ENCODE peak calls at places on chromosomes 13 and 19, in seven cellular contexts. One of them, this sample, is unnamed.

GRCh38 chr19:18846862-18847515 is 15.2 kb downstream of the UPF1 start:
- DNase-seq in WERI-Rb-1: peak; percentile 75
- DNase-seq in upper lobe of right lung: peak; percentile 88
- DNase-seq in AG04449: no peak
- DNase-seq in brain microvascular endothelial cell: peak; percentile 54
- DNase-seq in GM23338: peak; percentile 92
- DNase-seq in tibial artery: peak; percentile 82
- DNase-seq in this sample: no peak

GRCh38 chr13:48431431-48431830 is 18.5 kb upstream of the LPAR6 start:
- DNase-seq in GM23338: no peak
- DNase-seq in AG04449: no peak
- DNase-seq in brain microvascular endothelial cell: no peak
- DNase-seq in tibial artery: no peak
- DNase-seq in upper lobe of right lung: no peak
- DNase-seq in WERI-Rb-1: no peak
- DNase-seq in this sample: no peak

GRCh38 chr13:67390462-67391093 is 160.4 kb upstream of the PCDH9 start:
- DNase-seq in AG04449: no peak
- DNase-seq in GM23338: no peak
- DNase-seq in brain microvascular endothelial cell: peak; percentile 65
- DNase-seq in WERI-Rb-1: no peak
- DNase-seq in tibial artery: no peak
- DNase-seq in upper lobe of right lung: no peak
- DNase-seq in this sample: peak; percentile 19

GRCh38 chr19:18328340-18329034 is 5.6 kb upstream of the LSM4 start:
- DNase-seq in brain microvascular endothelial cell: peak; percentile 96
- DNase-seq in WERI-Rb-1: peak; percentile 95
- DNase-seq in upper lobe of right lung: peak; percentile 83
- DNase-seq in AG04449: peak; percentile 87
- DNase-seq in GM23338: peak; percentile 98
- DNase-seq in tibial artery: peak; percentile 99
- DNase-seq in this sample: peak; percentile 92

GRCh38 chr13:27857271-27857670 is 62.5 kb upstream of the PDX1 start:
- DNase-seq in AG04449: no peak
- DNase-seq in brain microvascular endothelial cell: no peak
- DNase-seq in upper lobe of right lung: no peak
- DNase-seq in WERI-Rb-1: no peak
- DNase-seq in GM23338: peak; percentile 32
- DNase-seq in tibial artery: no peak
- DNase-seq in this sample: no peak

GRCh38 chr19:19656451-19657396 is 6.8 kb downstream of the ATP13A1 start:
- DNase-seq in GM23338: no peak
- DNase-seq in upper lobe of right lung: no peak
- DNase-seq in brain microvascular endothelial cell: no peak
- DNase-seq in WERI-Rb-1: no peak
- DNase-seq in tibial artery: no peak
- DNase-seq in AG04449: no peak
- DNase-seq in this sample: no peak

GRCh38 chr13:48194392-48194754 is 38.6 kb upstream of the ITM2B start:
- DNase-seq in AG04449: no peak
- DNase-seq in GM23338: no peak
- DNase-seq in upper lobe of right lung: no peak
- DNase-seq in brain microvascular endothelial cell: peak; percentile 12
- DNase-seq in WERI-Rb-1: no peak
- DNase-seq in tibial artery: no peak
- DNase-seq in this sample: no peak

GRCh38 chr13:67204731-67205130 is 25.4 kb downstream of the PCDH9 start:
- DNase-seq in WERI-Rb-1: no peak
- DNase-seq in upper lobe of right lung: no peak
- DNase-seq in AG04449: no peak
- DNase-seq in brain microvascular endothelial cell: no peak
- DNase-seq in tibial artery: no peak
- DNase-seq in GM23338: no peak
- DNase-seq in this sample: peak; percentile 45

GRCh38 chr13:33782631-33783030 is 35.3 kb upstream of the RFC3 start:
- DNase-seq in WERI-Rb-1: no peak
- DNase-seq in AG04449: no peak
- DNase-seq in upper lobe of right lung: no peak
- DNase-seq in tibial artery: no peak
- DNase-seq in GM23338: no peak
- DNase-seq in brain microvascular endothelial cell: no peak
- DNase-seq in this sample: no peak

GRCh38 chr13:78022164-78022877 is 103.7 kb upstream of the EDNRB start:
- DNase-seq in AG04449: no peak
- DNase-seq in WERI-Rb-1: no peak
- DNase-seq in GM23338: no peak
- DNase-seq in upper lobe of right lung: no peak
- DNase-seq in brain microvascular endothelial cell: peak; percentile 70
- DNase-seq in tibial artery: peak; percentile 45
- DNase-seq in this sample: peak; percentile 23

GRCh38 chr13:94335786-94336357 is 143.6 kb downstream of the DCT start:
- DNase-seq in WERI-Rb-1: peak; percentile 52
- DNase-seq in upper lobe of right lung: no peak
- DNase-seq in AG04449: no peak
- DNase-seq in GM23338: no peak
- DNase-seq in brain microvascular endothelial cell: no peak
- DNase-seq in tibial artery: no peak
- DNase-seq in this sample: peak; percentile 44

GRCh38 chr19:43353606-43354304 is at the start of gene CD177:
- DNase-seq in upper lobe of right lung: no peak
- DNase-seq in WERI-Rb-1: peak; percentile 60
- DNase-seq in GM23338: peak; percentile 11
- DNase-seq in tibial artery: no peak
- DNase-seq in brain microvascular endothelial cell: no peak
- DNase-seq in AG04449: no peak
- DNase-seq in this sample: no peak

GRCh38 chr19:5171711-5172110 is 168.9 kb downstream of the PTPRS start:
- DNase-seq in upper lobe of right lung: no peak
- DNase-seq in GM23338: no peak
- DNase-seq in WERI-Rb-1: no peak
- DNase-seq in brain microvascular endothelial cell: no peak
- DNase-seq in tibial artery: no peak
- DNase-seq in AG04449: no peak
- DNase-seq in this sample: peak; percentile 8

GRCh38 chr13:51380269-51380668 is 40.8 kb downstream of the SERPINE3 start:
- DNase-seq in AG04449: no peak
- DNase-seq in GM23338: no peak
- DNase-seq in brain microvascular endothelial cell: peak; percentile 39
- DNase-seq in upper lobe of right lung: no peak
- DNase-seq in WERI-Rb-1: no peak
- DNase-seq in tibial artery: no peak
- DNase-seq in this sample: peak; percentile 24

GRCh38 chr19:6216996-6217751 is 62.6 kb downstream of the MLLT1 start:
- DNase-seq in WERI-Rb-1: peak; percentile 70
- DNase-seq in AG04449: no peak
- DNase-seq in upper lobe of right lung: no peak
- DNase-seq in brain microvascular endothelial cell: peak; percentile 22
- DNase-seq in GM23338: peak; percentile 89
- DNase-seq in tibial artery: no peak
- DNase-seq in this sample: peak; percentile 93

GRCh38 chr13:97574926-97575325 is 141.0 kb downstream of the RAP2A start:
- DNase-seq in WERI-Rb-1: peak; percentile 85
- DNase-seq in GM23338: peak; percentile 78
- DNase-seq in AG04449: no peak
- DNase-seq in upper lobe of right lung: no peak
- DNase-seq in tibial artery: no peak
- DNase-seq in brain microvascular endothelial cell: peak; percentile 19
- DNase-seq in this sample: no peak

GRCh38 chr19:45130236-45130635 is 30.5 kb downstream of the NKPD1 start:
- DNase-seq in GM23338: no peak
- DNase-seq in WERI-Rb-1: no peak
- DNase-seq in AG04449: no peak
- DNase-seq in upper lobe of right lung: no peak
- DNase-seq in tibial artery: no peak
- DNase-seq in brain microvascular endothelial cell: no peak
- DNase-seq in this sample: no peak

GRCh38 chr19:45128109-45128508 is 32.7 kb downstream of the NKPD1 start:
- DNase-seq in GM23338: no peak
- DNase-seq in WERI-Rb-1: no peak
- DNase-seq in brain microvascular endothelial cell: no peak
- DNase-seq in tibial artery: no peak
- DNase-seq in upper lobe of right lung: no peak
- DNase-seq in AG04449: no peak
- DNase-seq in this sample: no peak

GRCh38 chr19:45133661-45134060 is 27.1 kb downstream of the NKPD1 start:
- DNase-seq in AG04449: no peak
- DNase-seq in WERI-Rb-1: no peak
- DNase-seq in GM23338: no peak
- DNase-seq in brain microvascular endothelial cell: no peak
- DNase-seq in upper lobe of right lung: no peak
- DNase-seq in tibial artery: no peak
- DNase-seq in this sample: no peak

GRCh38 chr19:45128806-45129205 is 32.0 kb downstream of the NKPD1 start:
- DNase-seq in AG04449: no peak
- DNase-seq in tibial artery: no peak
- DNase-seq in brain microvascular endothelial cell: no peak
- DNase-seq in GM23338: no peak
- DNase-seq in upper lobe of right lung: no peak
- DNase-seq in WERI-Rb-1: no peak
- DNase-seq in this sample: no peak

GRCh38 chr19:45130888-45131615 is 29.7 kb downstream of the NKPD1 start:
- DNase-seq in GM23338: no peak
- DNase-seq in tibial artery: no peak
- DNase-seq in AG04449: no peak
- DNase-seq in brain microvascular endothelial cell: no peak
- DNase-seq in upper lobe of right lung: no peak
- DNase-seq in WERI-Rb-1: no peak
- DNase-seq in this sample: no peak
- TF ChIP-seq CTCF in GM23338: peak; percentile 35
- TF ChIP-seq CTCF in tibial artery: no peak
- TF ChIP-seq CTCF in AG04449: peak; percentile 40
- TF ChIP-seq CTCF in brain microvascular endothelial cell: peak; percentile 55
- TF ChIP-seq CTCF in upper lobe of right lung: no peak
- TF ChIP-seq CTCF in WERI-Rb-1: peak; percentile 31
- TF ChIP-seq CTCF in this sample: peak; percentile 65

GRCh38 chr19:55406091-55406868 is 1.3 kb downstream of the UBE2S start:
- DNase-seq in upper lobe of right lung: no peak
- DNase-seq in brain microvascular endothelial cell: no peak
- DNase-seq in tibial artery: no peak
- DNase-seq in GM23338: no peak
- DNase-seq in AG04449: no peak
- DNase-seq in WERI-Rb-1: no peak
- DNase-seq in this sample: no peak
- H3K4me3 ChIP-seq in upper lobe of right lung: peak overlapping the region; percentile 68
- H3K4me3 ChIP-seq in brain microvascular endothelial cell: peak overlapping the region; percentile 83
- H3K4me3 ChIP-seq in tibial artery: peak overlapping the region; percentile 92
- H3K4me3 ChIP-seq in GM23338: peak overlapping the region; percentile 94
- H3K4me3 ChIP-seq in AG04449: peak overlapping the region; percentile 84
- H3K4me3 ChIP-seq in WERI-Rb-1: peak overlapping the region; percentile 94
- H3K4me3 ChIP-seq in this sample: peak overlapping the region; percentile 78

DNA sequence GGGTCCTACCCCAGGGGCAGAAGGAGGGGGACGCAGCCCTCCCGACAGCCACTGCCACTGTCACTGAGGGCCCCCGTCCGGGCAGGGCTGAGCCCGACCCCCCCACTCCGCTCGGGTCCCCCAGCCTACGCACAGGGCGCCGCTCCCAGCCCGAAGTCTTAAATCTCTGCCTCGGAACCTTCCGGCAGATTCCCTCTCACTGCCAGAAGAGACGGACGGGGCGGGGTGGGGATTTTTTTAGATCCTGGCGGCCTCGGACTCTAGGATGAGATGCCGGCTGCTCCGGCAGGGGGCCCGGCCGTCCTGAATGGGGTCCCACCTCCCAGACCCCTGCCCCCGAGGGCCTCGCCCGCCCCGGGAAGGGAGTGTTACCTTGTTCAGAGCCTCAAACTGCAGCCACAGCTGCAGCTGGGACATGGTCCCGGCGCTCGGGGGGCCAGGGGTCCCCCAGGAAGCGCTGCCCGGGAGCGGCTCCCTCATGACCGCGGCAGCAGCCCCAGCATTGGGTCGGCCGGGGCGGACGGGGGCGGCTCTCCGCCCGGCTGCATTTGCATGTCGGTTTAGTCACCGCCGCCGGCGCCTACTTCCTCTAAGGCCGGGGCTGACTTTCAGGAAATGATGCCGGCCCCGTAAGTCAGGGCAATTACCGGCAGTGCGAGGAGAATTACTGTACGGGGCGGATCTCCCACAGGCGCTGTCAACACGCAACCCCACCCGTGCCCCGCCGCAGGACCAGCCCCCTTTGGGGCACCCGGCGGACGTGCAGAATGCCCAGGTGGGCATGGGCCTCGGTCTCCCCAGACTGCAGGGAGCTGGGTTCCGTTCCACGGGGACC is 28.1 kb downstream of the GPX4 start:
- DNase-seq in brain microvascular endothelial cell: peak; percentile 70
- DNase-seq in AG04449: peak; percentile 50
- DNase-seq in WERI-Rb-1: no peak
- DNase-seq in upper lobe of right lung: peak; percentile 94
- DNase-seq in GM23338: peak; percentile 89
- DNase-seq in tibial artery: peak; percentile 92
- DNase-seq in this sample: peak; percentile 60
- TF ChIP-seq CTCF in brain microvascular endothelial cell: peak; percentile 39
- TF ChIP-seq CTCF in AG04449: no peak
- TF ChIP-seq CTCF in WERI-Rb-1: no peak
- TF ChIP-seq CTCF in upper lobe of right lung: no peak
- TF ChIP-seq CTCF in GM23338: no peak
- TF ChIP-seq CTCF in tibial artery: peak; percentile 47
- TF ChIP-seq CTCF in this sample: peak; percentile 14

GRCh38 chr13:43878897-43879322 is 630 bp downstream of the CCDC122 start:
- DNase-seq in WERI-Rb-1: peak; percentile 24
- DNase-seq in GM23338: peak; percentile 67
- DNase-seq in AG04449: no peak
- DNase-seq in brain microvascular endothelial cell: peak; percentile 77
- DNase-seq in tibial artery: peak; percentile 80
- DNase-seq in upper lobe of right lung: peak; percentile 90
- DNase-seq in this sample: peak; percentile 24

GRCh38 chr13:43881580-43881979 is 1.9 kb downstream of the LACC1 start:
- DNase-seq in WERI-Rb-1: no peak
- DNase-seq in brain microvascular endothelial cell: no peak
- DNase-seq in upper lobe of right lung: no peak
- DNase-seq in AG04449: no peak
- DNase-seq in GM23338: no peak
- DNase-seq in tibial artery: no peak
- DNase-seq in this sample: no peak

GRCh38 chr13:43879323-43880181 is at the start of the genes CCDC122 and LACC1:
- DNase-seq in upper lobe of right lung: peak; percentile 94
- DNase-seq in GM23338: peak; percentile 87
- DNase-seq in WERI-Rb-1: peak; percentile 43
- DNase-seq in AG04449: no peak
- DNase-seq in brain microvascular endothelial cell: peak; percentile 76
- DNase-seq in tibial artery: peak; percentile 78
- DNase-seq in this sample: peak; percentile 34

GRCh38 chr13:43880930-43881329 is 1.2 kb downstream of the LACC1 start:
- DNase-seq in tibial artery: no peak
- DNase-seq in upper lobe of right lung: no peak
- DNase-seq in GM23338: no peak
- DNase-seq in AG04449: no peak
- DNase-seq in WERI-Rb-1: no peak
- DNase-seq in brain microvascular endothelial cell: no peak
- DNase-seq in this sample: no peak

GRCh38 chr13:43880451-43880850 is 747 bp downstream of the LACC1 start:
- DNase-seq in brain microvascular endothelial cell: no peak
- DNase-seq in tibial artery: no peak
- DNase-seq in GM23338: no peak
- DNase-seq in upper lobe of right lung: no peak
- DNase-seq in WERI-Rb-1: no peak
- DNase-seq in AG04449: no peak
- DNase-seq in this sample: no peak
- H3K4me3 ChIP-seq in brain microvascular endothelial cell: peak overlapping the region; percentile 78
- H3K4me3 ChIP-seq in tibial artery: peak overlapping the region; percentile 94
- H3K4me3 ChIP-seq in GM23338: peak overlapping the region; percentile 73
- H3K4me3 ChIP-seq in upper lobe of right lung: peak overlapping the region; percentile 78
- H3K4me3 ChIP-seq in WERI-Rb-1: no peak overlapping the region
- H3K4me3 ChIP-seq in AG04449: peak overlapping the region; percentile 69
- H3K4me3 ChIP-seq in this sample: no peak overlapping the region